ENCODE peak calls at places on chromosomes 16 and 17, in six cellular contexts. L is H9; U is psoas muscle; E is CD8-positive, alpha-beta T cell; J is AG04450; K is HFFc6. Z is an unnamed sample.
A peak's percentile ranks its signal among the peaks of the same experiment; 100 is the strongest.

GRCh38 chr17:559699-560378 is 154.8 kb downstream of the VPS53 start:
- DNase-seq in E (no peak), K (peak; percentile 93), U (peak; percentile 52), J (peak; percentile 32), L (no peak), Z (no peak)

GRCh38 chr16:80973991-80974390 is 32.7 kb downstream of the CMC2 start:
- DNase-seq in K (no peak), J (no peak), L (no peak), E (no peak), U (no peak), Z (no peak)

GRCh38 chr17:57601328-57601727 is 143.8 kb downstream of the CCDC182 start:
- DNase-seq in J (no peak), K (no peak), L (no peak), E (peak; percentile 17), U (no peak), Z (no peak)

GRCh38 chr16:12320298-12320706 is 343.8 kb downstream of the SNX29 start:
- DNase-seq in E (no peak), L (no peak), K (peak; percentile 65), J (peak; percentile 41), U (no peak), Z (no peak)

GRCh38 chr16:83717814-83718213 is 90.0 kb upstream of the HSBP1 start:
- DNase-seq in K (no peak), E (no peak), J (no peak), L (no peak), U (no peak), Z (no peak)

GRCh38 chr17:15947976-15948752 is 3.2 kb downstream of the ADORA2B start:
- DNase-seq in K (no peak), E (no peak), U (no peak), J (no peak), L (no peak), Z (no peak)

GRCh38 chr16:84449156-84450140 is 55.0 kb downstream of the MEAK7 start:
- DNase-seq in U (no peak), L (peak; percentile 28), E (no peak), K (no peak), J (no peak), Z (no peak)

GRCh38 chr16:56424791-56425438 is 430 bp downstream of the AMFR start:
- DNase-seq in U (peak; percentile 52), E (peak; percentile 4), L (peak; percentile 45), J (no peak), K (no peak), Z (no peak)

GRCh38 chr16:31356566-31357323 is 1.8 kb downstream of the ITGAX start:
- DNase-seq in K (no peak), E (no peak), J (no peak), U (no peak), L (peak; percentile 55), Z (no peak)

GRCh38 chr17:14303343-14304221 is 2.7 kb downstream of the HS3ST3B1 start:
- DNase-seq in E (no peak), U (no peak), L (peak; percentile 71), K (no peak), J (no peak), Z (no peak)

GRCh38 chr17:50114849-50115357 is 15.1 kb downstream of the SAMD14 start:
- DNase-seq in U (no peak), K (peak; percentile 53), E (no peak), L (peak; percentile 81), J (no peak), Z (peak; percentile 68)

GRCh38 chr16:9533042-9533441 is 441.6 kb downstream of the HAPSTR1 start:
- DNase-seq in K (no peak), J (no peak), L (no peak), E (no peak), U (no peak), Z (no peak)

GRCh38 chr17:66733759-66734158 is 101.2 kb upstream of the CACNG5 start:
- DNase-seq in E (no peak), L (no peak), K (no peak), U (no peak), J (no peak), Z (no peak)

GRCh38 chr17:73420897-73421296 is 109.1 kb upstream of the CDC42EP4 start:
- DNase-seq in K (no peak), L (peak; percentile 73), U (no peak), J (no peak), E (no peak), Z (no peak)

GRCh38 chr17:74545456-74546230 is at the start of gene CD300C:
- DNase-seq in E (no peak), L (no peak), U (no peak), K (no peak), J (no peak), Z (no peak)

GRCh38 chr16:89564476-89565255 is 4.2 kb downstream of the RPL13 start:
- DNase-seq in E (no peak), U (no peak), L (peak; percentile 83), J (no peak), K (no peak), Z (no peak)

GRCh38 chr17:82901836-82902235 is 62.0 kb upstream of the ZNF750 start:
- DNase-seq in J (no peak), K (no peak), U (no peak), L (no peak), E (no peak), Z (no peak)

GRCh38 chr16:27237229-27238015 is 31.1 kb downstream of the NSMCE1 start:
- DNase-seq in U (no peak), J (no peak), E (peak; percentile 57), K (no peak), L (no peak), Z (peak; percentile 80)

DNA sequence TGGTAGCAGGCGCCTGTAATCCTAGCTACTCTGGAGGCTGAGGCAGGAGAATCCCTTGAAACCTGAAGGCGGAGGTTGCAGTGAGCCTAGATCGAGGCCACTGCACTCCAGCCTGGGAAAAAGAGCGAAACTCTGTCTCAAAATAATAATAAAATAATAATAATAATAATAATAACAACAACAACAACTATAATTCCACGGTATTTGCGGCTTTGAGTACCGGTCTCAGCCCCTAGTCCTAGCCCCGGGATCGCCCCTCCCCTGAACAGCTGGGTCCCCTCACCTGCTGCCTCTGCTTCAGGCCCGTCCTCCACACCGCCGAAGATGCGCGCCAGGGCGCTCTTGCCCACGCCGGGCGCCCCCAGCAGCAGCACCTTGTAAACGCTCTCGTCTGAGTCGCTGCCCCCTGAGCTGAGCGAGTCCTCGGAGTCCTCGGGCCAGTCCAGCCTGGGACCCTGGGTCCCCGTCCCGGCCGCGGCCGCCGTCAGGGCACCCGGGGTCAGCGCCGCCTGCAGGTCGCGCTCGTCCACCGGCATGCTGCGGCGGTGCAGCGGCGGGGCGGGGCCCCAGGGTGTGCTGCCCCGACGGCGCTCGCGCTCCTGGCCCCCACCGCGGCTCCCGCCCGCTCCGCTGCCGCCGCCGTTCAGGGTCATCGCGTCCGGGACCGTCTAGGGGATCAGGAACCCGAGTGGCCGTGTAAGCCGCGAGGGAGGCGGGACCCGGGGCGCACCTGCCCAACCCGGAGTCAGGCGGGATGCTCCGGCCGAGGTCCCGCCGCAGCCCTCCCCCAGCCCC is 611 bp downstream of the RRAD start:
- DNase-seq in L (peak; percentile 77), U (peak; percentile 54), J (no peak), K (no peak), E (no peak), Z (peak; percentile 83)
- TF ChIP-seq CTCF in L (peak; percentile 68), U (peak; percentile 43), J (peak; percentile 16), K (peak; percentile 68), E (no peak), Z (peak; percentile 60)

GRCh38 chr16:85507342-85507741 is 105.8 kb upstream of the GSE1 start:
- DNase-seq in U (no peak), L (no peak), J (no peak), K (no peak), E (no peak), Z (no peak)
- TF ChIP-seq CTCF in U (no peak), L (no peak), J (no peak), K (no peak), E (no peak), Z (no peak)

DNA sequence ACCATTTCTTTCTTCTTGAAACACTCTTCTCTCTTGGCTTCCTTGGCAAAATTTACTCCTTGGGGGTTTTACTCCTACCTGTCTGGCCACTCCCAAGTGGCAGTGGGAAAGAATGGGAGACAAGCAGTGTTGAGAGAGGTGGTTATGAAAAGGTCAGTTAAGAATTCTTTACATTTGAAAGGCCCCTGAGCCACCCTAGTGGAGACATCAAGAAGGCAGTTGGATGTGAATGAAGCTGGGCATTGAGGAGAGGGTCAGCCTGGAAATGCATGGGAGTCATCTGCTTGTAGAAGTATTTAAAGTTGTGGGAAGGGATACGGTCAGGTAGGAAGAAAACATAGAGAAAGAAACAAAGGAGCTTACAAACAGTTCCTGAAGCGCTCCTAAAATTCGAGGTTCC is 42.3 kb upstream of the CCNF start:
- DNase-seq in U (no peak), E (no peak), K (no peak), J (no peak), L (peak; percentile 88), Z (no peak)
- TF ChIP-seq CTCF in U (no peak), E (no peak), K (peak; percentile 65), J (peak; percentile 29), L (peak; percentile 70), Z (no peak)

GRCh38 chr16:82665025-82665424 is 38.3 kb downstream of the CDH13 start:
- DNase-seq in U (no peak), E (no peak), L (no peak), K (no peak), J (no peak), Z (no peak)
- TF ChIP-seq CTCF in U (no peak), E (no peak), L (no peak), K (no peak), J (no peak), Z (no peak)

GRCh38 chr16:8355714-8356113 is 234.6 kb downstream of the TMEM114 start:
- DNase-seq in E (no peak), U (no peak), K (no peak), J (no peak), L (no peak), Z (no peak)
- TF ChIP-seq CTCF in E (no peak), U (no peak), K (no peak), J (no peak), L (peak; percentile 69), Z (no peak)

Z was measured in GM10248.